ENCODE peak calls at places on chromosomes 3 and 15, in four cellular contexts. G is heart left ventricle, F is neural progenitor cell, O is Panc1. X is an unnamed sample. For H3K9me3 and H3K4me1, the result is how much of the 10 kb centered on the place peaks cover.

GRCh38 chr3:147672035-147672434 is 262.9 kb downstream of the ZIC1 start:
- DNase-seq in O (no peak), F (peak), G (no peak), X (no peak)

GRCh38 chr3:81382470-81382869 is 379.0 kb downstream of the GBE1 start:
- DNase-seq in F (no peak), G (no peak), O (no peak), X (no peak)

GRCh38 chr15:84643838-84644237 is 10.2 kb downstream of the WDR73 start:
- DNase-seq in F (no peak), O (no peak), G (no peak), X (no peak)

GRCh38 chr3:49351521-49352011 is 6.6 kb downstream of the GPX1 start:
- DNase-seq in O (no peak), G (no peak), F (no peak), X (no peak)

GRCh38 chr3:196641278-196642058 is 2.0 kb downstream of the NRROS start:
- DNase-seq in G (no peak), F (no peak), O (no peak), X (no peak)

GRCh38 chr3:176995946-176996345 is 201.3 kb downstream of the TBL1XR1 start:
- DNase-seq in G (no peak), O (no peak), F (no peak), X (no peak)

GRCh38 chr3:184291738-184292445 is 7.1 kb upstream of the PSMD2 start:
- DNase-seq in F (no peak), G (no peak), O (no peak), X (no peak)

GRCh38 chr15:46848704-46849103 is 868.6 kb upstream of the SEMA6D start:
- DNase-seq in G (no peak), O (no peak), F (no peak), X (no peak)

GRCh38 chr3:39021465-39022274 is 30.1 kb downstream of the SCN11A start:
- DNase-seq in G (no peak), O (no peak), F (no peak), X (no peak)

GRCh38 chr15:78355185-78355584 is 15.0 kb downstream of the CRABP1 start:
- DNase-seq in F (no peak), O (no peak), G (no peak), X (no peak)

GRCh38 chr15:52822475-52822874 is 32.3 kb upstream of the ONECUT1 start:
- DNase-seq in O (no peak), F (no peak), G (no peak), X (no peak)

GRCh38 chr3:142366434-142366833 is 81.4 kb downstream of the XRN1 start:
- DNase-seq in O (no peak), F (no peak), G (no peak), X (no peak)
- TF ChIP-seq CTCF in O (peak), F (peak), G (no peak), X (no peak)

DNA sequence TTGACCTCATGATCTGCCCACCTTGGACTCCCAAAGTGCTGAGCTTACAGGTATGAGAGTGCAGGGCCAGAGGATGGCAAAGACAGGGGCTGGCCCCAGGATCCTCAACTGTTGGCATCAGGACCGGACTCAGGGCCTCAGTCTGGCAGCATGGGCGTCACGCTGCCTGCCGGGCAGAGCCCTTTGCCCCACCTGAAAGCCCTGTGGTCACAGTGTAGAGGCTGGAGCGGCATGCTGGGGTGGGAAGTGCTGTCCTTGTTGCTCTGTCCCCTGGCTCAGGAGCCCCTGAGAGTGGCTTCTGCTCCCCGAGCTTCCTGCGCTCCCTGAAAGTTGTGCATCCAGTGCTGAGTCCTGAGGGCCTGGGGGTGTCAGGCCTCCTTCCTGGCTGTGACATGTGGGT is 147.1 kb downstream of the OR4M2 start:
- DNase-seq in G (no peak), O (no peak), F (no peak), X (no peak)
- H3K9me3 ChIP-seq in G (under half), O (under half), F (half or more), X (under half)

GRCh38 chr3:8505621-8506020 is 4.0 kb downstream of the LMCD1 start:
- DNase-seq in O (no peak), G (no peak), F (no peak), X (peak)

GRCh38 chr3:8503461-8503860 is 1.8 kb downstream of the LMCD1 start:
- DNase-seq in G (no peak), O (no peak), F (no peak), X (no peak)

GRCh38 chr3:8504611-8504973 is 3.0 kb downstream of the LMCD1 start:
- DNase-seq in O (no peak), F (no peak), G (no peak), X (no peak)

GRCh38 chr3:8501388-8502131 is at the start of gene LMCD1:
- DNase-seq in G (peak), F (peak), O (no peak), X (peak)

DNA sequence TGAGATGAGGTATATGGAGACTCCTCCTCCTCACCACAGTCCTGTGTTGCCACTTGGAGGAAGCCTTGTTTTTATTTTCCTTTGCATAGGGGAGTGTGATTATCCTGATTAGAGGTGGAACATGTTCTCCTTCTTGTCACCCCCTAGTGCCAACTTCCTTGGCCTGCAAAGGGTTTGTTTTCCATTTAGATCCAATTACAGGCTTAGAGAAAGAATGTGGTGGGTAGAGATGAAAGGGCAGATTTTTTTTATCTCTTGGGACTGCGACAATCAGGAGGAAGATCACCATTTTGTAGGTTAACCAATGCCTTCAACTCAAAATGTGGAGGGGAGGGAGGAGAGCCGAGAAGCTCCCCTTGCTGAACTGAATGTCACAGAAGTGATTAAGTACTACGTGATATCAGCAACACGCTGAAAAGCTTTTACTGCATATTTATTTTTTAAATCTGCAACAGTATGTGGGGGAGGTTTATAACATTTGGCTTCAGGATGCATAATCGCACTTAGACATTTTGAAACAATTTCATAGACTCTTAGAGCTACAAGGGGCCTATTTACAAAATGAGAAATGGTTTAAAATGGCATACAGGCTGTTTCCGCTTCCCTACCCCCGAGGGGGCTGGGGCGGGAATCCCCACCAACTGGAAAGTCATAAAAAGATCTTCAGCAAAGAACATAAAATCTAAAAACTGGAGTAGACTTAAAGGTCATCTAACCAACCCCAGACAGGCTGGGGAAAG is 2.4 kb downstream of the LMCD1 start:
- DNase-seq in O (no peak), G (no peak), F (no peak), X (no peak)
- H3K4me1 ChIP-seq in O (half or more), G (half or more), F (under half), X (under half)

GRCh38 chr3:13106308-13106970 is 33.2 kb upstream of the IQSEC1 start:
- DNase-seq in F (no peak), O (peak), G (no peak), X (no peak)

GRCh38 chr3:13105851-13106250 is 32.6 kb upstream of the IQSEC1 start:
- DNase-seq in G (no peak), F (no peak), O (no peak), X (no peak)

GRCh38 chr3:13103416-13104058 is 30.3 kb upstream of the IQSEC1 start:
- DNase-seq in O (no peak), G (no peak), F (no peak), X (no peak)

GRCh38 chr3:13104511-13104910 is 31.3 kb upstream of the IQSEC1 start:
- DNase-seq in G (no peak), F (no peak), O (no peak), X (no peak)

DNA sequence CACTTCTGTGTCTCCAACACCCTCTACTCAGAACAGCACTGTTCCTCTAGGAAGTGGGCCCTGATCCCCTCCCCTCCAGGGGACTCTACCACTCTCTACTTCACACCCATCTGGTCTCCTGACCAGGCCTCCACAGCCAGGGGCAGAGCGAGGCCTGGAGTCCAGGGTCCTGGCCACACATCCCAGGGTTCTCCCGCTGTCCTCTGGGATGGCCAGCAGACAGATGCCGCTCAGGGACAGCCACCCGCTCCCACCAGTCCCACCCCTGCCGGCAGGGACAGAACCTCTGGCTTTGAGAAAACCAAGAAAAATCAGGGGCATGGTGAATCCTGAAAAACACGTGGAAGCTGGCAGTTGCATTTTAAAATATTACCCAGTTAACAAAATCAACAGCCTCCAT is 32.0 kb upstream of the IQSEC1 start:
- DNase-seq in F (no peak), O (no peak), G (no peak), X (no peak)
- TF ChIP-seq CTCF in F (no peak), O (no peak), G (no peak), X (no peak)

DNA sequence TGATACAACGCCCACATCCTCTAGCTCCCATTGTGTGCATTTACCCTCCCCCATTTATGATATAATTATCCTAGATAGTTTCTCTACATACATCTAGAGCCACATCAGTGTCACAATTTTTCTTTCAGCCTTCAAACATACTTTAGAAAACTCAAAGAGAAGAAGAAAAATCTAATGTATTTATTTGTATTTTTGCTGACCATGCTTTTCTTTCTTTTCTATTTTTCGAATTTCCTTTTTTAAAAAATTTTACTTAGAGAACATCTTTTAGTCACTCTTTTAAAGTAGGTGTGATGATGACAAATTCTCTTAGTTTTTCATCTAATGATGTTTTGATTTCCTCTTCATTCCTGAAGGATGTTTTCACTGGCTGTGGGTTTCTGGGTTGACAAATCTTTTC is 117.0 kb upstream of the CHL1 start:
- DNase-seq in G (no peak), F (no peak), O (no peak), X (no peak)
- H3K9me3 ChIP-seq in G (under half), F (under half), O (under half), X (under half)

DNA sequence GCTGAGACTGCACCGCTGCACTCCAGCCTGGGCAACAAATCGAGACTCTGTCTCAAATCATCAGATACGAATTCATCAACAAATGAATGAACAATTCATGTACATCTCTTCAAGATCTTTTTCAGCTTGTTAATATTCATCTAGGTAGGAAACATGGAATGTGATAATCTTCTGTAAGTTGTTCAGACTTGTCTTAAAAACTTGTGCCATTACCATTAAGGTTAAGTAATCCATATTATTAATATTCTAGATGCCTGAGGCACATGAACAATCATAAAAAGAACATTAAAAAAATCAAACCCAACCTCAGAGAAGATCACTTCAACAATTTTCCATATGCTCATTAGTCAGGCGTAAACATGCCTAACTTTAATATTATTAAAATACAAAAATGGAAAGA is 36.2 kb downstream of the CHSY1 start:
- DNase-seq in G (no peak), F (no peak), O (no peak), X (no peak)
- H3K4me1 ChIP-seq in G (under half), F (under half), O (under half), X (under half)

GRCh38 chr15:74511583-74511982 is 29.4 kb upstream of the ARID3B start:
- DNase-seq in G (no peak), F (no peak), O (no peak), X (no peak)
- TF ChIP-seq CTCF in G (no peak), F (no peak), O (no peak), X (no peak)

GRCh38 chr15:94943863-94944262 is 712.5 kb downstream of the MCTP2 start:
- DNase-seq in O (no peak), F (no peak), G (no peak), X (no peak)
- H3K9me3 ChIP-seq in O (under half), F (under half), G (under half), X (under half)

X was measured in colonic mucosa.